ENCODE peak calls at places on chromosomes 11 and 22, in four cellular contexts. O, G, Q and R are unnamed samples.

GRCh38 chr11:34204396-34205279 is 99.2 kb downstream of the NAT10 start:
- DNase-seq in O (peak), G (no peak), Q (peak), R (no peak)

GRCh38 chr11:109733245-109733644 is 311.3 kb downstream of the C11orf87 start:
- DNase-seq in Q (no peak), O (no peak), G (no peak), R (peak)

GRCh38 chr11:66291706-66292542 is at the start of gene TMEM151A:
- DNase-seq in G (no peak), Q (no peak), O (no peak), R (no peak)

GRCh38 chr11:121767433-121767832 is 314.7 kb upstream of the SORL1-AS1 start:
- DNase-seq in G (no peak), Q (no peak), O (no peak), R (no peak)

GRCh38 chr11:75450236-75450635 is 17.2 kb upstream of the KLHL35 start:
- DNase-seq in O (no peak), Q (no peak), G (no peak), R (no peak)

GRCh38 chr11:26245046-26245445 is 86.9 kb upstream of the ANO3 start:
- DNase-seq in G (no peak), Q (no peak), O (no peak), R (no peak)

GRCh38 chr11:93236741-93237675 is 39.2 kb upstream of the SLC36A4 start:
- DNase-seq in O (no peak), G (no peak), Q (peak), R (peak)

GRCh38 chr11:2653930-2654739 is 45.7 kb downstream of the KCNQ1OT1 start:
- DNase-seq in O (no peak), Q (no peak), G (no peak), R (no peak)

GRCh38 chr22:44127353-44127752 is 53.4 kb upstream of the PARVG start:
- DNase-seq in G (no peak), O (no peak), Q (no peak), R (no peak)

GRCh38 chr11:120912504-120912903 is 111.4 kb upstream of the TBCEL start:
- DNase-seq in G (no peak), Q (peak), O (peak), R (peak)

GRCh38 chr11:72826191-72826941 is 12.2 kb downstream of the ATG16L2 start:
- DNase-seq in Q (no peak), O (no peak), G (peak), R (no peak)

GRCh38 chr11:72075756-72076155 is 4.6 kb downstream of the NUMA1 start:
- DNase-seq in Q (no peak), O (no peak), G (no peak), R (no peak)

GRCh38 chr11:22193348-22194051 is 615 bp downstream of the ANO5 start:
- DNase-seq in O (no peak), Q (peak), G (peak), R (no peak)

GRCh38 chr11:57539342-57539741 is 1.9 kb downstream of the SMTNL1 start:
- DNase-seq in Q (no peak), G (no peak), O (no peak), R (no peak)

GRCh38 chr22:29167032-29167911 is 38.4 kb upstream of the EMID1 start:
- DNase-seq in Q (no peak), G (no peak), O (no peak), R (no peak)

GRCh38 chr11:110497204-110497987 is 67.6 kb downstream of the FDX1 start:
- DNase-seq in O (no peak), G (no peak), Q (no peak), R (no peak)

GRCh38 chr11:65478411-65479183 is 20.2 kb upstream of the MALAT1 start:
- DNase-seq in Q (no peak), G (peak), O (no peak), R (no peak)

GRCh38 chr11:43988040-43988793 is 45.8 kb downstream of the C11orf96 start:
- DNase-seq in O (peak), G (no peak), Q (no peak), R (no peak)

GRCh38 chr22:37659897-37660708 is 1.6 kb downstream of the PDXP start:
- DNase-seq in G (no peak), Q (no peak), O (no peak), R (no peak)

GRCh38 chr11:135033545-135033944 is 621.5 kb upstream of the B3GAT1 start:
- DNase-seq in Q (peak), O (no peak), G (no peak), R (no peak)

GRCh38 chr11:108606495-108607160 is 13.1 kb upstream of the EXPH5 start:
- DNase-seq in G (no peak), Q (no peak), O (peak), R (no peak)

GRCh38 chr11:18319914-18320313 is 2.0 kb downstream of the HPS5 start:
- DNase-seq in G (no peak), O (no peak), Q (no peak), R (no peak)

GRCh38 chr11:108751444-108751843 is 86.6 kb downstream of the DDX10 start:
- DNase-seq in Q (no peak), O (no peak), G (no peak), R (no peak)

GRCh38 chr11:132264616-132265015 is 894.2 kb downstream of the NTM start:
- DNase-seq in Q (no peak), O (no peak), G (no peak), R (no peak)

GRCh38 chr11:117226388-117227385 is 5.2 kb downstream of the PCSK7 start:
- DNase-seq in Q (peak), O (peak), G (peak), R (peak)

GRCh38 chr11:67382481-67383136 is 9.2 kb upstream of the RAD9A start:
- DNase-seq in O (no peak), G (peak), Q (peak), R (no peak)

GRCh38 chr11:12207384-12208150 is 97.2 kb downstream of the MICAL2 start:
- DNase-seq in G (no peak), Q (no peak), O (peak), R (no peak)

GRCh38 chr22:41324818-41325528 is 23.6 kb downstream of the ZC3H7B start:
- DNase-seq in O (no peak), Q (no peak), G (no peak), R (no peak)

GRCh38 chr22:47355776-47356432 is 593.5 kb downstream of the TBC1D22A start:
- DNase-seq in G (peak), O (no peak), Q (no peak), R (no peak)

GRCh38 chr22:50363411-50364194 is 20.5 kb downstream of the PPP6R2 start:
- DNase-seq in G (no peak), O (no peak), Q (no peak), R (no peak)

GRCh38 chr11:129593098-129593497 is 217.4 kb downstream of the BARX2 start:
- DNase-seq in G (no peak), O (no peak), Q (no peak), R (no peak)

GRCh38 chr11:2465201-2466068 is 20.6 kb downstream of the KCNQ1 start:
- DNase-seq in G (no peak), Q (no peak), O (no peak), R (no peak)

GRCh38 chr22:32971252-32971651 is 86.9 kb downstream of the SYN3 start:
- DNase-seq in O (no peak), Q (no peak), G (no peak), R (no peak)

GRCh38 chr11:124868322-124869274 is 3.4 kb downstream of the ROBO3 start:
- DNase-seq in O (no peak), G (peak), Q (no peak), R (no peak)

GRCh38 chr11:128327274-128327673 is 260.1 kb downstream of the ETS1 start:
- DNase-seq in G (no peak), O (no peak), Q (no peak), R (no peak)

GRCh38 chr11:128324051-128324481 is 263.3 kb downstream of the ETS1 start:
- DNase-seq in O (no peak), Q (no peak), G (no peak), R (no peak)

GRCh38 chr11:128326791-128327190 is 260.6 kb downstream of the ETS1 start:
- DNase-seq in G (no peak), O (no peak), Q (no peak), R (no peak)

GRCh38 chr11:128324531-128325141 is 262.7 kb downstream of the ETS1 start:
- DNase-seq in G (no peak), Q (no peak), O (no peak), R (no peak)

GRCh38 chr11:128323381-128323780 is 264.0 kb downstream of the ETS1 start:
- DNase-seq in Q (peak), O (no peak), G (no peak), R (no peak)
- TF ChIP-seq CTCF in Q (no peak), O (no peak), G (no peak), R (peak)

GRCh38 chr11:59552844-59553243 is 41.5 kb downstream of the OR4D9 start:
- DNase-seq in O (no peak), Q (no peak), G (no peak), R (no peak)
- H3K4me3 ChIP-seq in O (no peak), Q (peak), G (no peak), R (no peak)

GRCh38 chr11:30581646-30582045 is 4.5 kb downstream of the MPPED2 start:
- DNase-seq in Q (no peak), G (no peak), O (no peak), R (no peak)

GRCh38 chr11:30585067-30585891 is 874 bp downstream of the MPPED2 start:
- DNase-seq in Q (no peak), O (no peak), G (peak), R (no peak)

GRCh38 chr11:30583505-30584280 is 2.5 kb downstream of the MPPED2 start:
- DNase-seq in G (no peak), O (no peak), Q (no peak), R (no peak)

GRCh38 chr11:30585892-30586250 is 282 bp downstream of the MPPED2 start:
- DNase-seq in Q (no peak), O (no peak), G (no peak), R (no peak)

GRCh38 chr11:30586251-30587144 is at the start of gene MPPED2:
- DNase-seq in G (peak), Q (peak), O (no peak), R (no peak)
- TF ChIP-seq CTCF in G (peak), Q (peak), O (no peak), R (no peak)

GRCh38 chr11:86218125-86219081 is 26.1 kb upstream of the EED start:
- DNase-seq in Q (peak), G (no peak), O (peak), R (peak)
- H3K4me3 ChIP-seq in Q (peak), G (peak), O (no peak), R (peak)

GRCh38 chr22:22486132-22486899 is 22.2 kb downstream of the ZNF280B start:
- DNase-seq in O (no peak), G (no peak), Q (no peak), R (no peak)
- TF ChIP-seq CTCF in O (no peak), G (no peak), Q (no peak), R (no peak)

DNA sequence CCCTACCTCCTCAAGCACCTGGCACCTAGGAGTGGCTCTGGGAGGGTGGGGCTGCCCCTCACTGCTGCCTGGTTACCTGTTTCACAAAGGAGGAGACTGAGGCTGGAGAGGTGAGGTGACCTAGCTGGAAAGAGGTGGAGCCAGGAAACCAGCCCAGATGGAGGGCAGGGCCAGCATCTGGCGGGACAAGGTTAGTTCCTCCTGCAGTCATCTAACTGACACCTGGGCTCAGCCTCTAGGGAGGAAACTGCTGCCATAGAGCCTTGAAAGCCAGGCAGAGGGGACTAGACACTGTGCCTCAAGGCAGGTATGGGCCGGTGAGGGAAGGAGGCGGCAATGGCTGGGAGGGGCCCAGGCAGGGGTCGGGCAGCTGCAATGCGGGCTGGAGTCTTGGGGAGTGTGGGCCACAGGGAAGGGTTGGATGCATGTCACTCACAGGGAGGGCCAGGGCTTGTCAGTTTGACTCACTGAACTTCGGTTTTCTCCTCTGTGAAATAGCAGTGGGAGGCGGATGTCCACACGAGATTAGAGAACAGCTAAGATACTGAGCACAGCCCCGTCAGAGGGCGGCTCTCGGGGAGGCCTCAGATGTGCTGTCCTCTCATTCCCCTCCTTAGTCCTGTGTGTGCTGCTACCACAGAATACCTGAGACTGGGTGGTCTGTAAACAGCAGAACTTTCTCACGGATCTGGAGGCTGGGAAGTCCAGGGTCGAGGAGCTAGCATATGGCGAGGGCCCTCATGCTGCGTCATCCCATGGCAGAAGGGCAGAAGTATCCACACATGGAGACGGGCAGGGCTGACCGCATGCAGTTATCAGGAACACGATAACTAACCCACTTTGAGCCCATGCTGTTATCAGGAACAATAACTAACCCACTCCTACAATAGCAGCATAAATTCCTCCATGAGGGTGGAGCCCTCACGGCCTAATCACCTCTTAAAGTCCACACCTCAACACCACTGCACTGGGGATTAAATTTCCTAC is 16.1 kb downstream of the MGAT3 start:
- DNase-seq in Q (no peak), G (no peak), O (no peak), R (no peak)
- H3K4me3 ChIP-seq in Q (no peak), G (no peak), O (no peak), R (no peak)